ENCODE peak calls at places on chromosomes 16 and 17, in six cellular contexts. Y is endothelial cell of umbilical vein, R is H1, E is mammary epithelial cell, N is neural progenitor cell, L is astrocyte. X is an unnamed sample.

GRCh38 chr16:20901441-20902112 is 1.0 kb downstream of the LYRM1 start:
- DNase-seq in Y (peak), R (no peak), E (peak), N (peak), L (peak), X (peak)

GRCh38 chr17:38724337-38724988 is 5.7 kb upstream of the CISD3 start:
- DNase-seq in Y (peak), R (no peak), E (no peak), N (no peak), L (no peak), X (no peak)

GRCh38 chr16:6646891-6647290 is 685.8 kb upstream of the RBFOX1 start:
- DNase-seq in Y (no peak), R (no peak), E (no peak), N (no peak), L (no peak), X (no peak)

GRCh38 chr16:8869212-8869987 is 594 bp upstream of the CARHSP1 start:
- DNase-seq in Y (no peak), R (no peak), E (no peak), N (peak), L (no peak), X (no peak)

GRCh38 chr17:61639818-61640217 is 48.8 kb upstream of the NACA2 start:
- DNase-seq in Y (no peak), R (no peak), E (no peak), N (no peak), L (no peak), X (no peak)

GRCh38 chr16:88597856-88598491 is 27.8 kb downstream of the ZC3H18 start:
- DNase-seq in Y (no peak), R (no peak), E (no peak), N (no peak), L (no peak), X (no peak)

GRCh38 chr16:177394-177822 is 928 bp downstream of the HBA1 start:
- DNase-seq in Y (no peak), R (no peak), E (no peak), N (peak), L (no peak), X (peak)

GRCh38 chr16:2752850-2753522 is 548 bp downstream of the SRRM2 start:
- DNase-seq in Y (no peak), R (no peak), E (peak), N (peak), L (peak), X (peak)

GRCh38 chr17:15157051-15157450 is 108.1 kb downstream of the PMP22 start:
- DNase-seq in Y (no peak), R (no peak), E (no peak), N (no peak), L (no peak), X (peak)

GRCh38 chr16:85735225-85735722 is 15.6 kb downstream of the C16orf74 start:
- DNase-seq in Y (no peak), R (no peak), E (no peak), N (no peak), L (no peak), X (no peak)

GRCh38 chr16:20944861-20945390 is 44.4 kb downstream of the LYRM1 start:
- DNase-seq in Y (peak), R (no peak), E (peak), N (no peak), L (peak), X (peak)

GRCh38 chr17:46124695-46125592 is 68.3 kb downstream of the KANSL1 start:
- DNase-seq in Y (no peak), R (no peak), E (no peak), N (no peak), L (no peak), X (no peak)

GRCh38 chr16:48542020-48542473 is 67.9 kb downstream of the N4BP1 start:
- DNase-seq in Y (peak), R (no peak), E (peak), N (peak), L (no peak), X (peak)

GRCh38 chr17:81422776-81423697 is 27.8 kb downstream of the BAHCC1 start:
- DNase-seq in Y (peak), R (no peak), E (peak), N (peak), L (peak), X (peak)

GRCh38 chr16:56933266-56933619 is 1.3 kb downstream of the HERPUD1 start:
- DNase-seq in Y (no peak), R (no peak), E (no peak), N (no peak), L (no peak), X (no peak)

GRCh38 chr17:489758-490329 is 137.2 kb upstream of the RPH3AL start:
- DNase-seq in Y (peak), R (no peak), E (peak), N (peak), L (peak), X (peak)

GRCh38 chr17:57859601-57860413 is 10.0 kb upstream of the MRPS23 start:
- DNase-seq in Y (no peak), R (no peak), E (no peak), N (no peak), L (no peak), X (no peak)

GRCh38 chr17:10798910-10799309 is 5.0 kb downstream of the TMEM238L start:
- DNase-seq in Y (no peak), R (no peak), E (no peak), N (no peak), L (no peak), X (no peak)

GRCh38 chr17:63833026-63833740 is 5.7 kb upstream of the FTSJ3 start:
- DNase-seq in Y (no peak), R (no peak), E (no peak), N (no peak), L (no peak), X (no peak)

GRCh38 chr17:36066365-36066945 is 2.4 kb downstream of the CCL18 start:
- DNase-seq in Y (no peak), R (no peak), E (no peak), N (no peak), L (no peak), X (no peak)

GRCh38 chr17:17386143-17386800 is 83.1 kb downstream of the NT5M start:
- DNase-seq in Y (no peak), R (no peak), E (no peak), N (no peak), L (no peak), X (no peak)

GRCh38 chr16:59540621-59541020 is 806.5 kb upstream of the GOT2 start:
- DNase-seq in Y (no peak), R (no peak), E (no peak), N (no peak), L (peak), X (peak)

GRCh38 chr16:19997264-19997663 is 76.4 kb downstream of the GPR139 start:
- DNase-seq in Y (no peak), R (no peak), E (no peak), N (no peak), L (no peak), X (no peak)

GRCh38 chr16:19170043-19170655 is 2.1 kb downstream of the SYT17 start:
- DNase-seq in Y (no peak), R (no peak), E (no peak), N (no peak), L (no peak), X (no peak)

GRCh38 chr16:27232875-27233605 is 29.7 kb downstream of the KDM8 start:
- DNase-seq in Y (no peak), R (no peak), E (no peak), N (no peak), L (no peak), X (no peak)

GRCh38 chr17:12983986-12984932 is 33.6 kb downstream of the ELAC2 start:
- DNase-seq in Y (no peak), R (no peak), E (peak), N (no peak), L (peak), X (peak)

GRCh38 chr17:29005936-29006438 is at the start of gene SEZ6:
- DNase-seq in Y (peak), R (peak), E (peak), N (peak), L (peak), X (peak)

GRCh38 chr17:29007456-29008455 is 1.9 kb upstream of the SEZ6 start:
- DNase-seq in Y (no peak), R (no peak), E (peak), N (no peak), L (peak), X (peak)

GRCh38 chr17:29003289-29003688 is 2.5 kb downstream of the SEZ6 start:
- DNase-seq in Y (no peak), R (no peak), E (no peak), N (no peak), L (no peak), X (no peak)

GRCh38 chr17:29004081-29004692 is 1.6 kb downstream of the SEZ6 start:
- DNase-seq in Y (no peak), R (no peak), E (peak), N (peak), L (peak), X (peak)

GRCh38 chr17:29005562-29005887 is 308 bp downstream of the SEZ6 start:
- DNase-seq in Y (no peak), R (no peak), E (no peak), N (no peak), L (no peak), X (no peak)
- TF ChIP-seq EZH2 in Y (peak), R (no peak), E (no peak), N (peak), L (no peak), X (no peak)

DNA sequence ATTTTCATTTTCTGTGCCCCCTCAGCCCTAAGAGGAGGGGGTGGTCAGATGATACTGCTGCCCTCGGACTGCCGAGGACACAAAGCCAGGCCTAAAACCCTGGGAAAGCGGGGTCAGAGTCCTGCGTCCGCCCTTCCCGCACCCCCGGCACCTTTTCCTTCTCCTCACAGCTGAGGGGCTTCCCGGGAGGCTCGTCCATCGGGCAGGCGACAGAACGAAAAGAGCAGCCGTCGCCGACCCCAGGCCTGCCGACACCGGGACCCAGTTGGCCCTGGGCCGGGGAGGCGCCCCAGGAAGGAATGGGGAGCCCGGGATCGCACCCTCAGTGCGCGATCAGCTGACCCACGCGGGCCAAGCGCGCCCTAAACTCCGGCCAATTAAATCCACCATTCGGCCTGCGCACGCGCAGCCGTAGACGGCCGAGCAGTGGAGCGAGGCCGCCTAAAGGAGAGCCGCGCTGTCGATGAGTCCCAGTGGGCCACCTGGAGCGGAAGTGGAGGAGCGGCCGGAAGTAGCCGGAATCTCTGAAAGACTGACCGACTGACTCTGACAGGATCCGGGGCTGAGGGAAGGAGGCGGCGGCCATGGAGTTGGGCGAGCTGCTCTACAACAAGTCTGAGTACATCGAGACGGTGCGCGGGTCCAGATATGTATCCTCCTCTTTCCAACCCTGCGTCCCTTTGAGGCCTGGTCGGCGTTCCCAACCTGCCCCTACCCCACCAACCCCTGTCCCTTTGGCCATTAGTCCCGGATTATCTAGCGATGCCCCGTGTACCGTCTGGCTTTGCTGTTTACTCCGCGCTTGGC is at the start of the genes DCTN5 and PALB2:
- DNase-seq in Y (peak), R (peak), E (peak), N (peak), L (peak), X (peak)
- H3K4me2 ChIP-seq in Y (peak), R (peak), E (peak), N (peak), L (peak), X (peak)

DNA sequence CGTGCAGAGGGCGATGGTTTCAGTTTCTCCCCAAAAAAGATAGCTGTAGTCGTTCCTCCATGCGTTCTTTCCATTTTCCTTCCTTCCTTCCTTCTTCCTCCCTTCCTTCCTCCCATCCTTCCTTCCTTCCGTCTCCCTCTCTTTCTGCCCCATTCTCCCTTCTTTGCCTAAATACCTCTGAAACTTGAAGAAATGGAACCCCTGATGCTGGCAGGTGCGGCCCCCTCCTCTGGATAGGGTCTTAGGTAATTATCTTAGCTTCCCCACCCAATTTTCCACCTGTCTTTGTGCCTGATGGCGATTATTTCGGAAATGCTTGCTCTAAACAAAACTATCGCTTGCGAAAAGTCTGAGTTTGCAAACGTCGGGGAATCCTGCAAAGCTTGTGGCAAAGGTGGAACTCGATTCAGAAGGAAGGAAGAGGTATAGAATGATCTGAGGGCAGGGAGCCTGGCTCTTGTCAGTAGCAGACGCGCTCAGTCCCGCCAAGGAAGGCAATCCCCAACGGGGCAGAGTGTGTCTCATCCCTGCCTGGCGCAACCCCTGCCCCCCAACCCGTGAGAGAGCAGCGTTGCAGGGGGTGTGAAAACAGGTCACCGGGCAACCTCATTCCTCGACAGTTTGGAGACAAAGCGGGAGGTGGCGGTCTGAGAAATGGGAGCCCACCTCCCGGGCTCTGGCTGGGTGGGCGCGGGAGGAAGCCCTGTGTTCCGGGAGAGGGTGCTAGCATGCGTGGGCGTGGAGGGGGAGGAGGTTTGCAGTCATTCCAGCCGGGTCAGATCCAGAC is 2.9 kb upstream of the CBX8 start:
- DNase-seq in Y (no peak), R (no peak), E (no peak), N (peak), L (no peak), X (peak)
- TF ChIP-seq EZH2 in Y (peak), R (no peak), E (peak), N (peak), L (no peak), X (peak)

GRCh38 chr16:75401697-75402096 is 31.6 kb downstream of the CFDP1 start:
- DNase-seq in Y (no peak), R (no peak), E (no peak), N (no peak), L (no peak), X (no peak)

GRCh38 chr16:75398333-75398732 is 35.0 kb downstream of the CFDP1 start:
- DNase-seq in Y (no peak), R (no peak), E (no peak), N (no peak), L (no peak), X (no peak)

GRCh38 chr16:75406943-75407342 is 26.4 kb downstream of the CFDP1 start:
- DNase-seq in Y (no peak), R (no peak), E (no peak), N (no peak), L (no peak), X (no peak)

GRCh38 chr16:75402821-75403475 is 30.4 kb downstream of the CFDP1 start:
- DNase-seq in Y (peak), R (no peak), E (peak), N (peak), L (no peak), X (peak)

DNA sequence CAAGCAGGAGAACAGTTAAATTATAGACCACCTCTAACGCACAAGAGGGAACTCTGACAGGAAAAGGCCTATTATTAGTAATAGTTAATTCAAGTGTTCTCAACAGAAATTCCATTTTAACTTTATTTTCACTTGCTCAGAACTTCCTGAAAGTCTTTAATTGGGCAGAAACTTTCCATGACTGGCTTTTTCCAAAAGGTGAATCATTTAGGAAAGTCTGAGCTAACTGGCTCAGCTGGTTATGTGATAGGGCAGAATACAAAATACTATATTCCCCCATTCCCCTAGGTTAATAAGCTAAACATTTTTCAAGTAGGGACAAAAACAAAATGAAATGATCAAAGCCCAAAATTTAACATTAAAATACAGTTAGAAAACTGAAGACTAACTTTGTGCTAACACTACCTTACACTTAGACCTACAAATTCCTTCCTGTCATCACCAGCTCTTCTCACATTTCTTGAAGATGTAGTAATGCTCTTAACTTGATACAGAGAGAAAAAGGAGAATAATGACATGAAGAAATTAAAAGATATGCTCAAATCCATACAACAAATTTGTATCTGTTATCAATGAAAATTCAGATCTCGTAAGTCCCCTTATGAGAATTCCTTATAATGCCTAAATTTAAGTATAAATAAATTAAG is 31.0 kb downstream of the CFDP1 start:
- DNase-seq in Y (peak), R (no peak), E (peak), N (no peak), L (peak), X (peak)
- H3K4me2 ChIP-seq in Y (peak), R (no peak), E (no peak), N (no peak), L (peak), X (peak)

DNA sequence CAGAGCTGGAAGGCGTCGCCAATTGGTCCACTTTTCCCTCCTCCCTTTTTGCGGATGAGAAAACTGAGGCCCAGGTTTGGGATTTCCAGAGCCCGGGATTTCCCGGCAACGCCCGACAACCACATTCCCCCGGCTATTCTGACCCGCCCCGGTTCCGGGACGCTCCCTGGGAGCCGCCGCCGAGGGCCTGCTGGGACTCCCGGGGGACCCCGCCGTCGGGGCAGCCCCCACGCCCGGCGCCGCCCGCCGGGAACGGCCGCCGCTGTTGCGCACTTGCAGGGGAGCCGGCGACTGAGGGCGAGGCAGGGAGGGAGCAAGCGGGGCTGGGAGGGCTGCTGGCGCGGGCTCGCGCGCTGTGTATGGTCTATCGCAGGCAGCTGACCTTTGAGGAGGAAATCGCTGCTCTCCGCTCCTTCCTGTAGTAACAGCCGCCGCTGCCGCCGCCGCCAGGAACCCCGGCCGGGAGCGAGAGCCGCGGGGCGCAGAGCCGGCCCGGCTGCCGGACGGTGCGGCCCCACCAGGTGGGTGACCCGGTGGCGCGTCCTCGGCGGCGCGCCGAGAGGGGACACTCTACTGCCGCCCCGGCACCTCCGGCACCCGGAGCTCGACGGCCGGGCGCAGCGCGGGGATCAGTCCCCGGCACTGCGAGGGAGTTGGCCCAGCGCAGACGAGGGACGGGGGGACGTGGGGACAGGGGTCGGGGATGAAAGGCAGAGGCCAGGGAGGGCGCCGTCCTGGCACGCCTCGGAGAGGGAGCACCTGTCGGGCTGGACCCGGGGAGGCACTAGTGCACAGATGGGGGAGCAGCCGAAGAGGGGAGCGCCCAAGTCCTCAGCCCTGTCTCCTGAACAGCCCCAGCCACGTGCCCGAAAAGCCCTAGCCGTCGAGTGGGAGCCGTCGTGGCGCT is at the start of gene STAT5A:
- DNase-seq in Y (peak), R (no peak), E (peak), N (peak), L (peak), X (peak)
- TF ChIP-seq EZH2 in Y (no peak), R (no peak), E (no peak), N (peak), L (no peak), X (no peak)

GRCh38 chr17:74861554-74862107 is 1.9 kb upstream of the GRIN2C start:
- DNase-seq in Y (no peak), R (no peak), E (no peak), N (no peak), L (no peak), X (peak)
- H3K4me2 ChIP-seq in Y (no peak), R (peak), E (no peak), N (peak), L (no peak), X (peak)

DNA sequence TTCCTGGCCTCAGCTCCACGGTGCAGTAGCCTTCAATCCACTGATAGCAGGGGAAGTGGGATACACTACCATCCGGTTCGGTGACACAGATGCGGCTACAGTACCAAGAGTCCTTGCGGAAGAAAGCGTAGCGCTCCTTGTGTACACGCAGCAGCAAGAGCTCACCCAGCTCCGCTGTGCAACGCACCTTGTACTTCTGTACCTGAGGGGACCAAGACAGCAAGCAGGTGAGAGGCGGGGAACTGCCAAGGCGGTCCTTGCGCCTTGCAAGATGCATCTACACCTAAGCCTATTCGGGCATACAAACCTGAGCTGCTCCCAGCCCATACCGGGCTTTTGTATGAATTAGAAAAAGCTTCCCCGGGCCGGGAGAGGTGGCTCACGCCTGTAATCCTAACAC is 1.5 kb downstream of the ALOXE3 start:
- DNase-seq in Y (no peak), R (no peak), E (no peak), N (no peak), L (no peak), X (no peak)
- TF ChIP-seq EZH2 in Y (no peak), R (no peak), E (no peak), N (no peak), L (peak), X (no peak)